ENCODE peak calls at places on chromosomes 4 and X, in ten cellular contexts. D is choroid plexus epithelial cell, G is fibroblast of mammary gland, Y is HCT116, T is astrocyte of the spinal cord, H is astrocyte, W is mucosa of descending colon, M is A549, O is NB4, F is AG04450. S is an unnamed sample.

GRCh38 chr4:48333587-48333986 is 7.7 kb upstream of the SLAIN2 start:
- DNase-seq in D (no peak), G (no peak), Y (no peak), T (no peak), H (no peak), W (no peak), M (no peak), O (no peak), F (no peak), S (no peak)

GRCh38 chrX:13044441-13044840 is at the start of gene FAM9C:
- DNase-seq in D (no peak), G (no peak), Y (no peak), T (no peak), H (no peak), W (no peak), M (no peak), O (no peak), F (no peak), S (no peak)

GRCh38 chrX:18561020-18561419 is 110.9 kb downstream of the RS1 start:
- DNase-seq in D (no peak), G (no peak), Y (no peak), T (no peak), H (no peak), W (no peak), M (no peak), O (no peak), F (no peak), S (no peak)

GRCh38 chr4:38728651-38729141 is 54.1 kb downstream of the TLR10 start:
- DNase-seq in D (no peak), G (no peak), Y (peak; percentile 77), T (no peak), H (no peak), W (peak; percentile 88), M (no peak), O (peak; percentile 17), F (no peak), S (no peak)

GRCh38 chr4:7828011-7828720 is 111.5 kb downstream of the AFAP1 start:
- DNase-seq in D (peak; percentile 100), G (peak; percentile 100), Y (no peak), T (peak; percentile 99), H (peak; percentile 100), W (peak; percentile 64), M (no peak), O (peak; percentile 97), F (peak; percentile 97), S (peak; percentile 100)

GRCh38 chrX:108268434-108269080 is 169.7 kb downstream of the COL4A6 start:
- DNase-seq in D (no peak), G (peak; percentile 20), Y (no peak), T (no peak), H (peak; percentile 37), W (no peak), M (no peak), O (no peak), F (no peak), S (peak; percentile 18)

GRCh38 chrX:49001521-49002090 is 458 bp downstream of the GRIPAP1 start:
- DNase-seq in D (peak; percentile 41), G (peak; percentile 58), Y (peak; percentile 7), T (peak; percentile 27), H (peak; percentile 31), W (peak; percentile 10), M (peak; percentile 54), O (peak; percentile 76), F (no peak), S (peak; percentile 47)

GRCh38 chr4:140188975-140189374 is 35.0 kb upstream of the MAML3 start:
- DNase-seq in D (peak; percentile 92), G (peak; percentile 81), Y (no peak), T (peak; percentile 57), H (peak; percentile 55), W (no peak), M (no peak), O (no peak), F (peak; percentile 13), S (peak; percentile 98)

GRCh38 chrX:152904151-152905080 is 6.5 kb downstream of the ZNF185 start:
- DNase-seq in D (peak; percentile 50), G (peak; percentile 65), Y (no peak), T (peak; percentile 42), H (peak; percentile 66), W (peak; percentile 66), M (peak; percentile 75), O (peak; percentile 41), F (no peak), S (peak; percentile 54)

GRCh38 chrX:20066968-20067708 is 49.6 kb downstream of the MAP7D2 start:
- DNase-seq in D (peak; percentile 81), G (peak; percentile 66), Y (peak; percentile 38), T (peak; percentile 66), H (peak; percentile 43), W (peak; percentile 15), M (peak; percentile 45), O (peak; percentile 67), F (peak; percentile 20), S (peak; percentile 60)

GRCh38 chrX:12007881-12008280 is 130.4 kb upstream of the FRMPD4 start:
- DNase-seq in D (peak; percentile 74), G (peak; percentile 90), Y (peak; percentile 4), T (peak; percentile 79), H (peak; percentile 89), W (no peak), M (peak; percentile 17), O (peak; percentile 0), F (peak; percentile 18), S (peak; percentile 67)

GRCh38 chr4:168800926-168801325 is 209.1 kb downstream of the CBR4 start:
- DNase-seq in D (no peak), G (no peak), Y (no peak), T (no peak), H (no peak), W (no peak), M (no peak), O (no peak), F (no peak), S (no peak)

GRCh38 chrX:121931567-121931966 is 884.2 kb downstream of the GLUD2 start:
- DNase-seq in D (no peak), G (no peak), Y (no peak), T (no peak), H (no peak), W (no peak), M (no peak), O (no peak), F (no peak), S (no peak)

GRCh38 chrX:107324493-107325310 is 118.3 kb downstream of the DNAAF6 start:
- DNase-seq in D (peak; percentile 36), G (peak; percentile 14), Y (no peak), T (peak; percentile 14), H (peak; percentile 12), W (peak; percentile 7), M (peak; percentile 8), O (peak; percentile 38), F (no peak), S (peak; percentile 35)

GRCh38 chr4:106329027-106329618 is 12.8 kb downstream of the AIMP1 start:
- DNase-seq in D (peak; percentile 78), G (peak; percentile 60), Y (peak; percentile 28), T (peak; percentile 65), H (no peak), W (no peak), M (peak; percentile 18), O (peak; percentile 55), F (peak; percentile 21), S (peak; percentile 67)

GRCh38 chr4:8112672-8113071 is 45.9 kb downstream of the ABLIM2 start:
- DNase-seq in D (no peak), G (no peak), Y (no peak), T (no peak), H (no peak), W (peak; percentile 56), M (no peak), O (no peak), F (no peak), S (no peak)

GRCh38 chr4:83013931-83014330 is 3.3 kb upstream of the LIN54 start:
- DNase-seq in D (no peak), G (no peak), Y (no peak), T (no peak), H (no peak), W (no peak), M (no peak), O (peak; percentile 38), F (no peak), S (no peak)
- H3K4me3 ChIP-seq in D (no peak overlapping the region), G (no peak overlapping the region), Y (no peak overlapping the region), T (no peak overlapping the region), H (peak overlapping the region; percentile 88), W (no peak overlapping the region), M (peak overlapping the region; percentile 80), O (peak overlapping the region; percentile 93), F (no peak overlapping the region), S (peak overlapping the region; percentile 78)

GRCh38 chr4:52991452-52991851 is 129.3 kb downstream of the RASL11B start:
- DNase-seq in D (no peak), G (no peak), Y (no peak), T (no peak), H (no peak), W (no peak), M (no peak), O (peak; percentile 7), F (no peak), S (no peak)
- TF ChIP-seq CTCF in D (no peak), G (no peak), Y (no peak), T (no peak), H (no peak), W (no peak), M (no peak), O (no peak), F (no peak), S (no peak)

DNA sequence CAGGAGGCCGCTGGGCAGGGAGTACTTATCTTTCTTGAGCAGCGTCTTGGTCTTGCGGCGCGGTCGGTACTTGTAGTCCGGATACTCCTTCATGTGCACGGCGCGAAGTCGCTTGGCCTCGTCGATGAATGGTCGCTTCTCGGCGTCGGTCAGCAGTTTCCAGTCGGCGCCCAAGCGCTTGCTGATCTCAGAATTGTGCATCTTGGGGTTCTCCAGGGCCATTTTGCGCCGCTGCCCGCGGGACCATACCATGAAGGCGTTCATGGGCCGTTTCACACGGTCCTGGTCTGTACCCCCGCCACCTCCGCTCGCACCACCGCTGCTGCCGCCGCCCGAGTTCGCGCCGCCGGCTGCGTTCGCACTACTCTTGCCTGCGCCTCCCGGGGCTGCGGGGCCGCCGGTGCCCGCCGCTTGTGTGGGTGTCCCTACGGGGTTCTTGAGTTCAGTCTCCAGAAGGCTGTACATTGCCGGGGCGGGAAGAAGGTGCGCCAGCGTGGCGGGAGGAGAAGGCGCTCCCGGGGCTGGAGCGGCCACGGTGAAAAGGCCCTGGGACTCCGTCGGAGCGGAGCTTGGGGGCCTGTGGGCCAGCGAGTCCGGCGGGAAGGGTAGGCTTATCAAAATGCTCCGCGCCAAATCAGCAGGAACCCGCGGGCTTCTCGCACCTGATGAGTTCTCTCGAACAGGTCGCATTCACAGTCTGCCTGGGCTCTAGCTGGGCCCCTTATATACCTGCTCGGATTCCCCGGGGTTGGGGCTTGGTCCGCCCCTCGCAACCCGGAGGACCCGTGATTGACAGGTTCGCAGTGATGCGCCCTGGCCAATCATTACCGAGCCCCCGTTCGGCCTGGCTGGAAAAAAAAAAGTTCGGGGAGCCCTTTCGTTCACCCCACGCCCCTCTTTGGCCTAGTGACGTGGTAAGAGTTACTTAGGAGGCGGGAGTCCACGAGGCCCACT is at the start of gene SOX3:
- DNase-seq in D (no peak), G (no peak), Y (no peak), T (peak; percentile 15), H (peak; percentile 11), W (peak; percentile 2), M (no peak), O (no peak), F (no peak), S (no peak)
- H3K4me3 ChIP-seq in D (no peak within 1 kb of the TSS), G (no peak within 1 kb of the TSS), Y (no peak within 1 kb of the TSS), T (peak within 1 kb of the TSS; percentile 12), H (peak within 1 kb of the TSS; percentile 17), W (no peak within 1 kb of the TSS), M (peak within 1 kb of the TSS; percentile 37), O (no peak within 1 kb of the TSS), F (peak within 1 kb of the TSS; percentile 32), S (no peak within 1 kb of the TSS)

DNA sequence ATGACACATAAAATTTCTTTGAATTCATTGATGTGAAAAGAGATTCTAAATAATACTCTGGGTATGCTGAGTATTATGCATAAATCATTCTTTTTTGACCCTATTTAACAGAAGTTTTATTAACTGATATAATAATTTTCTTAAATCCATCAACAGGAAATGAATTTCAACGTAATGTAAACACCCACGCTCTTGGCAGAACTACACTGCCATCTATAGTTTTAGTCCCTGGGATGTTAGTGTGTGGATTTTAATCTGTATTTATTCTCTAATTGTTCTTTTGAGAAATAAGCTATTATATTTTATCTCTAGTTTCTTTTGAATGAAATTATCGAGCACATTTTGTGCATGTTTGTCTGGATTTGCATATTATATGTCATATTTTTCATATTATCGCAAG is 666.8 kb upstream of the NDST4 start:
- DNase-seq in D (no peak), G (no peak), Y (no peak), T (no peak), H (no peak), W (no peak), M (no peak), O (no peak), F (no peak), S (no peak)
- TF ChIP-seq CTCF in D (no peak), G (no peak), Y (no peak), T (no peak), H (no peak), W (no peak), M (no peak), O (no peak), F (no peak), S (no peak)

S was measured in fibroblast of pulmonary artery.